ENCODE peak calls at places on chromosomes 12 and 14, in five cellular contexts. One of them, this sample, is unnamed.

GRCh38 chr14:52458721-52459085 is 93.6 kb downstream of the TXNDC16 start:
- DNase-seq in GM23248: peak; percentile 29
- DNase-seq in psoas muscle: no peak
- DNase-seq in WERI-Rb-1: no peak
- DNase-seq in pancreas: no peak
- DNase-seq in this sample: no peak

GRCh38 chr12:29116414-29116813 is 32.7 kb upstream of the FAR2 start:
- DNase-seq in GM23248: no peak
- DNase-seq in psoas muscle: no peak
- DNase-seq in WERI-Rb-1: no peak
- DNase-seq in pancreas: no peak
- DNase-seq in this sample: no peak

GRCh38 chr12:127389923-127390322 is 877.0 kb upstream of the TMEM132C start:
- DNase-seq in GM23248: peak; percentile 84
- DNase-seq in psoas muscle: no peak
- DNase-seq in WERI-Rb-1: no peak
- DNase-seq in pancreas: no peak
- DNase-seq in this sample: peak; percentile 68

GRCh38 chr12:108312885-108313203 is 26.3 kb downstream of the CMKLR1 start:
- DNase-seq in GM23248: peak; percentile 53
- DNase-seq in psoas muscle: peak; percentile 51
- DNase-seq in WERI-Rb-1: no peak
- DNase-seq in pancreas: peak; percentile 38
- DNase-seq in this sample: no peak

GRCh38 chr14:54627718-54628345 is 60.9 kb downstream of the SAMD4A start:
- DNase-seq in GM23248: peak; percentile 77
- DNase-seq in psoas muscle: no peak
- DNase-seq in WERI-Rb-1: no peak
- DNase-seq in pancreas: no peak
- DNase-seq in this sample: peak; percentile 84

GRCh38 chr12:9751204-9752144 is 9.2 kb downstream of the CD69 start:
- DNase-seq in GM23248: peak; percentile 69
- DNase-seq in psoas muscle: no peak
- DNase-seq in WERI-Rb-1: no peak
- DNase-seq in pancreas: no peak
- DNase-seq in this sample: peak; percentile 34

GRCh38 chr12:25384954-25385216 is 134.2 kb upstream of the KRAS start:
- DNase-seq in GM23248: no peak
- DNase-seq in psoas muscle: no peak
- DNase-seq in WERI-Rb-1: no peak
- DNase-seq in pancreas: no peak
- DNase-seq in this sample: no peak

GRCh38 chr12:3534511-3534910 is 43.5 kb downstream of the PRMT8 start:
- DNase-seq in GM23248: no peak
- DNase-seq in psoas muscle: no peak
- DNase-seq in WERI-Rb-1: no peak
- DNase-seq in pancreas: no peak
- DNase-seq in this sample: no peak

GRCh38 chr12:4489551-4489950 is 43.9 kb upstream of the FGF6 start:
- DNase-seq in GM23248: no peak
- DNase-seq in psoas muscle: no peak
- DNase-seq in WERI-Rb-1: no peak
- DNase-seq in pancreas: no peak
- DNase-seq in this sample: no peak

GRCh38 chr14:89418452-89418851 is 1.4 kb upstream of the FOXN3 start:
- DNase-seq in GM23248: peak; percentile 53
- DNase-seq in psoas muscle: no peak
- DNase-seq in WERI-Rb-1: peak; percentile 13
- DNase-seq in pancreas: peak; percentile 20
- DNase-seq in this sample: peak; percentile 17

GRCh38 chr12:117649796-117650195 is 288.4 kb upstream of the NOS1 start:
- DNase-seq in GM23248: no peak
- DNase-seq in psoas muscle: no peak
- DNase-seq in WERI-Rb-1: no peak
- DNase-seq in pancreas: no peak
- DNase-seq in this sample: no peak

GRCh38 chr12:11347810-11348209 is 37.6 kb upstream of the PRB4 start:
- DNase-seq in GM23248: no peak
- DNase-seq in psoas muscle: no peak
- DNase-seq in WERI-Rb-1: no peak
- DNase-seq in pancreas: no peak
- DNase-seq in this sample: peak; percentile 11

GRCh38 chr12:52252728-52253328 is 19.8 kb downstream of the KRT7 start:
- DNase-seq in GM23248: no peak
- DNase-seq in psoas muscle: no peak
- DNase-seq in WERI-Rb-1: no peak
- DNase-seq in pancreas: peak; percentile 8
- DNase-seq in this sample: no peak

GRCh38 chr14:55129086-55129427 is at the start of gene LGALS3:
- DNase-seq in GM23248: peak; percentile 88
- DNase-seq in psoas muscle: peak; percentile 83
- DNase-seq in WERI-Rb-1: peak; percentile 26
- DNase-seq in pancreas: peak; percentile 80
- DNase-seq in this sample: no peak

GRCh38 chr12:76921072-76921471 is 42.3 kb upstream of the CSRP2 start:
- DNase-seq in GM23248: no peak
- DNase-seq in psoas muscle: no peak
- DNase-seq in WERI-Rb-1: no peak
- DNase-seq in pancreas: no peak
- DNase-seq in this sample: no peak

GRCh38 chr14:39432179-39432618 is at the start of gene FBXO33:
- DNase-seq in GM23248: peak; percentile 98
- DNase-seq in psoas muscle: peak; percentile 97
- DNase-seq in WERI-Rb-1: peak; percentile 96
- DNase-seq in pancreas: peak; percentile 96
- DNase-seq in this sample: peak; percentile 96

GRCh38 chr14:39433452-39433813 is 1.2 kb upstream of the FBXO33 start:
- DNase-seq in GM23248: no peak
- DNase-seq in psoas muscle: no peak
- DNase-seq in WERI-Rb-1: no peak
- DNase-seq in pancreas: no peak
- DNase-seq in this sample: no peak

GRCh38 chr14:39431416-39432178 is 636 bp downstream of the FBXO33 start:
- DNase-seq in GM23248: peak; percentile 78
- DNase-seq in psoas muscle: peak; percentile 35
- DNase-seq in WERI-Rb-1: peak; percentile 29
- DNase-seq in pancreas: peak; percentile 53
- DNase-seq in this sample: peak; percentile 48

GRCh38 chr14:39434401-39434800 is 2.2 kb upstream of the FBXO33 start:
- DNase-seq in GM23248: no peak
- DNase-seq in psoas muscle: no peak
- DNase-seq in WERI-Rb-1: no peak
- DNase-seq in pancreas: no peak
- DNase-seq in this sample: no peak

GRCh38 chr14:39432619-39433451 is 602 bp upstream of the FBXO33 start:
- DNase-seq in GM23248: peak; percentile 82
- DNase-seq in psoas muscle: peak; percentile 88
- DNase-seq in WERI-Rb-1: peak; percentile 95
- DNase-seq in pancreas: peak; percentile 96
- DNase-seq in this sample: peak; percentile 83
- H3K36me3 ChIP-seq in GM23248: no peaks in the 10 kb centered on the region
- H3K36me3 ChIP-seq in psoas muscle: no peaks in the 10 kb centered on the region
- H3K36me3 ChIP-seq in WERI-Rb-1: no peaks in the 10 kb centered on the region
- H3K36me3 ChIP-seq in pancreas: no peaks in the 10 kb centered on the region
- H3K36me3 ChIP-seq in this sample: no peaks in the 10 kb centered on the region

GRCh38 chr12:98235301-98235700 is 280.1 kb upstream of the TMPO start:
- DNase-seq in GM23248: no peak
- DNase-seq in psoas muscle: no peak
- DNase-seq in WERI-Rb-1: no peak
- DNase-seq in pancreas: no peak
- DNase-seq in this sample: no peak
- H3K27me3 ChIP-seq in GM23248: no peaks in the 10 kb centered on the region
- H3K27me3 ChIP-seq in psoas muscle: no peaks in the 10 kb centered on the region
- H3K27me3 ChIP-seq in WERI-Rb-1: no peaks in the 10 kb centered on the region
- H3K27me3 ChIP-seq in pancreas: no peaks in the 10 kb centered on the region
- H3K27me3 ChIP-seq in this sample: no peaks in the 10 kb centered on the region

GRCh38 chr12:111446631-111447570 is 41.2 kb downstream of the SH2B3 start:
- DNase-seq in GM23248: no peak
- DNase-seq in psoas muscle: no peak
- DNase-seq in WERI-Rb-1: no peak
- DNase-seq in pancreas: no peak
- DNase-seq in this sample: peak; percentile 1

GRCh38 chr12:111444706-111445310 is 39.1 kb downstream of the SH2B3 start:
- DNase-seq in GM23248: peak; percentile 33
- DNase-seq in psoas muscle: peak; percentile 67
- DNase-seq in WERI-Rb-1: peak; percentile 72
- DNase-seq in pancreas: peak; percentile 70
- DNase-seq in this sample: peak; percentile 74

GRCh38 chr12:111447571-111448265 is 42.0 kb downstream of the SH2B3 start:
- DNase-seq in GM23248: no peak
- DNase-seq in psoas muscle: no peak
- DNase-seq in WERI-Rb-1: no peak
- DNase-seq in pancreas: no peak
- DNase-seq in this sample: peak; percentile 3

GRCh38 chr12:111445311-111446043 is 39.8 kb downstream of the SH2B3 start:
- DNase-seq in GM23248: peak; percentile 33
- DNase-seq in psoas muscle: no peak
- DNase-seq in WERI-Rb-1: no peak
- DNase-seq in pancreas: no peak
- DNase-seq in this sample: no peak

GRCh38 chr12:111446044-111446581 is 40.4 kb downstream of the SH2B3 start:
- DNase-seq in GM23248: peak; percentile 36
- DNase-seq in psoas muscle: no peak
- DNase-seq in WERI-Rb-1: peak; percentile 81
- DNase-seq in pancreas: peak; percentile 87
- DNase-seq in this sample: peak; percentile 82
- H3K36me3 ChIP-seq in GM23248: peaks cover 30% of the 10 kb centered on the region
- H3K36me3 ChIP-seq in psoas muscle: peaks cover 42% of the 10 kb centered on the region
- H3K36me3 ChIP-seq in WERI-Rb-1: peaks cover 48% of the 10 kb centered on the region
- H3K36me3 ChIP-seq in pancreas: no peaks in the 10 kb centered on the region
- H3K36me3 ChIP-seq in this sample: peaks cover 64% of the 10 kb centered on the region

DNA sequence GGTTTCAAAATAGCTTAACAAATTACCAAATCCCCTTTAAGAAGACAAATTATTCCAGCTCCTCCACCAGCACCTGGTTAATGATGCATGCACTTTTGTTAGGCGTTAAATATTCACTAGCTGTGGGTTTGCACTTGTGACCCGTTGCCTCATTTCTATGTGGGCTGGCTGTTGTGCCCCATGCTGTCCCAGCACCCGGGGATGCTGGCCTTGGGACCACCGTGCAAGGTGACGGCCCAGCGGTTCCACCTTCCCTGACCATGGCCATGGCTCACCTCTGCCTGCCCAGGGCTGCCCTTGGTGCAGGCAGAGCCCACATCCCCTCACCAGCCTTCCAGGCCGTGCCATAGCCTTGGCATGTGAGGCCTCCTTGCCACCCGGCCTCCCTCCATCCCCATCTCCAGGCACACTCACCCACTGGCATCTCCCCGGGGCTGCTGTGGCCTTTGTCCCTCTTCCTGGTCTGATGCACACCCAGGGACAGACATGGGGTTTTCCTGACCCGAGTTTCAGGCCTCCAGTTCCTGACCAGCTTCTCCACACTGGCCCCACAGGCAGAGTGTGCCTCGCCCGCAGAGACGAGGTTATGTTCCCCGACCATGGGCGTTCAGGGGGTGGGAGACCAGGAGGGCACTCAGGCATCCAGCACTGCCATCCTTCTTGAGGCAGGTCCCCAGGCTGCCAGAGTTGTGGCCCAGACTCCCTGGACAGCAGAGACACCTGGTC is 20.4 kb upstream of the C14orf180 start:
- DNase-seq in GM23248: no peak
- DNase-seq in psoas muscle: peak; percentile 8
- DNase-seq in WERI-Rb-1: peak; percentile 3
- DNase-seq in pancreas: no peak
- DNase-seq in this sample: no peak
- H3K27me3 ChIP-seq in GM23248: peaks cover 2% of the 10 kb centered on the region
- H3K27me3 ChIP-seq in psoas muscle: no peaks in the 10 kb centered on the region
- H3K27me3 ChIP-seq in WERI-Rb-1: no peaks in the 10 kb centered on the region
- H3K27me3 ChIP-seq in pancreas: no peaks in the 10 kb centered on the region
- H3K27me3 ChIP-seq in this sample: no peaks in the 10 kb centered on the region